ENCODE peak calls at places on chromosomes 6 and 20, in nine cellular contexts. B is esophagus muscularis mucosa, U is neuronal stem cell, Q is PC-9, S is heart left ventricle, I is NT2/D1, X is kidney, O is GM23248, L is psoas muscle. E is an unnamed sample.

GRCh38 chr20:14963262-14963663 is 625.9 kb upstream of the FLRT3 start:
- DNase-seq in B (no peak), U (no peak), Q (peak; percentile 90), S (no peak), I (no peak), X (no peak), O (peak; percentile 87), L (no peak), E (no peak)

GRCh38 chr6:139433647-139434419 is 59.4 kb upstream of the CITED2 start:
- DNase-seq in B (no peak), U (no peak), Q (peak; percentile 89), S (no peak), I (no peak), X (no peak), O (peak; percentile 53), L (no peak), E (no peak)

GRCh38 chr20:58420798-58421496 is 31.9 kb downstream of the VAPB start:
- DNase-seq in B (no peak), U (no peak), Q (no peak), S (no peak), I (no peak), X (no peak), O (peak; percentile 87), L (no peak), E (no peak)

GRCh38 chr6:144315226-144315980 is 30.3 kb downstream of the UTRN start:
- DNase-seq in B (no peak), U (no peak), Q (no peak), S (no peak), I (no peak), X (peak; percentile 78), O (no peak), L (no peak), E (no peak)

GRCh38 chr20:6632187-6632586 is 135.3 kb upstream of the BMP2 start:
- DNase-seq in B (peak; percentile 70), U (no peak), Q (no peak), S (no peak), I (no peak), X (peak; percentile 72), O (peak; percentile 24), L (peak; percentile 26), E (no peak)

GRCh38 chr20:17021481-17021880 is 205.4 kb upstream of the PCSK2 start:
- DNase-seq in B (no peak), U (no peak), Q (no peak), S (no peak), I (no peak), X (no peak), O (no peak), L (no peak), E (no peak)

GRCh38 chr20:1313236-1313964 is 15.5 kb downstream of the SDCBP2 start:
- DNase-seq in B (peak; percentile 94), U (peak; percentile 81), Q (no peak), S (peak; percentile 89), I (peak; percentile 67), X (peak; percentile 88), O (peak; percentile 76), L (peak; percentile 77), E (peak; percentile 87)

GRCh38 chr20:46694484-46694883 is 5.2 kb upstream of the TP53RK start:
- DNase-seq in B (no peak), U (no peak), Q (peak; percentile 34), S (no peak), I (no peak), X (no peak), O (peak; percentile 53), L (no peak), E (no peak)

GRCh38 chr6:45049188-45049843 is 278.8 kb upstream of the RUNX2 start:
- DNase-seq in B (no peak), U (no peak), Q (no peak), S (no peak), I (no peak), X (no peak), O (no peak), L (no peak), E (no peak)

GRCh38 chr20:41854765-41855164 is 236.6 kb upstream of the CHD6 start:
- DNase-seq in B (no peak), U (no peak), Q (peak; percentile 44), S (no peak), I (no peak), X (no peak), O (peak; percentile 58), L (no peak), E (no peak)

GRCh38 chr20:48298851-48299484 is 513.7 kb upstream of the SULF2 start:
- DNase-seq in B (no peak), U (no peak), Q (peak; percentile 87), S (no peak), I (no peak), X (no peak), O (peak; percentile 92), L (no peak), E (peak; percentile 86)

GRCh38 chr20:9200620-9201019 is 131.7 kb downstream of the PLCB4 start:
- DNase-seq in B (no peak), U (no peak), Q (peak; percentile 74), S (no peak), I (no peak), X (no peak), O (peak; percentile 64), L (no peak), E (no peak)

GRCh38 chr6:4320860-4321259 is 185.5 kb upstream of the ECI2 start:
- DNase-seq in B (no peak), U (no peak), Q (peak; percentile 88), S (no peak), I (no peak), X (no peak), O (peak; percentile 93), L (no peak), E (peak; percentile 22)

GRCh38 chr6:168533428-168533827 is 92.4 kb downstream of the SMOC2 start:
- DNase-seq in B (no peak), U (no peak), Q (no peak), S (no peak), I (no peak), X (no peak), O (no peak), L (no peak), E (no peak)

GRCh38 chr6:87922947-87923330 is 124.7 kb upstream of the SPACA1 start:
- DNase-seq in B (no peak), U (no peak), Q (no peak), S (no peak), I (no peak), X (no peak), O (no peak), L (no peak), E (no peak)

DNA sequence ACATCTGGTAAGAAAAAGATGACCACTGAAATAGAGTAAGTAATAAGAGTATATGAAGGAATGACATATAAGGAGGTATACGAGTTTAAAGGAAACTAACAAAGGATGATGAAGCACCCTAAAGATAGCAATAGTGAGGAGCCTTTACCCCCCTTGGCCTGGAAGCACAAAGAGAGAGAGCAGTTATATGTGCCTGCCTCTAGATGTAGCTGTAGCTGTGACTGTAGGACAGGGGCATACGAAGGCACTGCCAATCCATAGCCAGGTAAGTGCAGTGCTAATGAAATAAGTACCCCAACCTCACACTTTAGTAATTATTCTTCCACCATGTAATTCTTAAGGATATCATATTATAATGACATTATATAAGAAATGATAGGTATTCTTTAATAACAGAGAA is 90.1 kb upstream of the FKBP1C start:
- DNase-seq in B (no peak), U (no peak), Q (no peak), S (no peak), I (no peak), X (no peak), O (no peak), L (no peak), E (no peak)
- H3K4me1 ChIP-seq in B (no peaks in the 10 kb centered on the region), U (no peaks in the 10 kb centered on the region), Q (no peaks in the 10 kb centered on the region), S (no peaks in the 10 kb centered on the region), I (no peaks in the 10 kb centered on the region), X (no peaks in the 10 kb centered on the region), O (no peaks in the 10 kb centered on the region), L (no peaks in the 10 kb centered on the region), E (no peaks in the 10 kb centered on the region)

GRCh38 chr6:15441982-15442381 is 196.1 kb downstream of the JARID2 start:
- DNase-seq in B (no peak), U (no peak), Q (no peak), S (no peak), I (no peak), X (no peak), O (no peak), L (no peak), E (no peak)

GRCh38 chr6:15440040-15440439 is 194.2 kb downstream of the JARID2 start:
- DNase-seq in B (no peak), U (no peak), Q (no peak), S (no peak), I (no peak), X (no peak), O (no peak), L (no peak), E (no peak)

GRCh38 chr6:15437090-15437489 is 191.2 kb downstream of the JARID2 start:
- DNase-seq in B (no peak), U (no peak), Q (no peak), S (no peak), I (no peak), X (no peak), O (no peak), L (no peak), E (no peak)

GRCh38 chr6:15441215-15441868 is 195.5 kb downstream of the JARID2 start:
- DNase-seq in B (no peak), U (peak; percentile 31), Q (peak; percentile 69), S (no peak), I (peak; percentile 9), X (no peak), O (peak; percentile 87), L (no peak), E (peak; percentile 60)

GRCh38 chr6:15439410-15440022 is 193.6 kb downstream of the JARID2 start:
- DNase-seq in B (no peak), U (peak; percentile 18), Q (no peak), S (no peak), I (no peak), X (no peak), O (no peak), L (no peak), E (no peak)
- H3K4me3 ChIP-seq in B (no peak overlapping the region), U (no peak overlapping the region), Q (no peak overlapping the region), S (no peak overlapping the region), I (no peak overlapping the region), X (no peak overlapping the region), O (no peak overlapping the region), L (no peak overlapping the region), E (no peak overlapping the region)

GRCh38 chr6:147509900-147510299 is 1.4 kb downstream of the SAMD5 start:
- DNase-seq in B (no peak), U (no peak), Q (no peak), S (no peak), I (no peak), X (no peak), O (no peak), L (no peak), E (no peak)
- H3K36me3 ChIP-seq in B (no peaks in the 10 kb centered on the region), U (no peaks in the 10 kb centered on the region), Q (no peaks in the 10 kb centered on the region), S (no peaks in the 10 kb centered on the region), I (no peaks in the 10 kb centered on the region), X (no peaks in the 10 kb centered on the region), O (no peaks in the 10 kb centered on the region), L (no peaks in the 10 kb centered on the region), E (no peaks in the 10 kb centered on the region)

DNA sequence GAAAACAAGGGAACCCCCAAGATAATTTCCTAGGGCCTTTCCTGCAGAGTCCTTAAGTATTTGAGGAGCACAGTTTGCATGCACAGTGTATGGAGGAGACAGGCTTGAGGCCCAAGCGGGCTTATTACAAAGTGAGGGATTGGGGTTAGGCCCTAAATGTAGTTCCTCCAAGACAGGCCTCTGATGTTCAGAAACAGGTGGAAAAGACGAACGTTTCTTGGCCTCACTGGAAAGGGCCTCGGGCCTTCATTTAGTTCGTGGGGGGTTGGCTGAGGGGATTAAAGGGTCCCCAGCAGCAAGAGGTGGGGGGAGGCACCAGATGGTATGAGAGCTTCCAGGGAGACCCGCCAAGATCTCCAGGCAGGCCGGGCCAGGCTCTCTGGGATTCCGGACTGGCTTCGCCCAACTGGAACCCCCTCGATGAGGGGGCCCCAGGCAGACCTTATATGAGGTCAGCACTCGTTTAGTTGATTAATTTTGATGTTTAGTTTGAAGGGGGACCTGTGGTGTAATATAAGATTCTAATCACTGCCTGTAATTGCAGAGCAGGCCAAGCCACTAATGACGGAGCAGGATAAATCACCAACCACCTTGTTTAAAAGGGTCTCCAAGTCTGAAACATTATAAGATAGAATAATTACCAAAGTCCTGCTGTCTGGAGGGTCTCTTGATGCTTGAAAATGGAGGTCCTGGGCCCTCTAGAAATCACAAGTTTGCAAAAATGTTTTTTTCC is 2.0 kb downstream of the HMGA1 start:
- DNase-seq in B (peak; percentile 74), U (no peak), Q (no peak), S (no peak), I (no peak), X (peak; percentile 60), O (peak; percentile 28), L (no peak), E (peak; percentile 26)
- H3K4me1 ChIP-seq in B (peaks cover 29% of the 10 kb centered on the region), U (peaks cover 3% of the 10 kb centered on the region), Q (peaks cover 52% of the 10 kb centered on the region), S (peaks cover 35% of the 10 kb centered on the region), I (peaks cover 15% of the 10 kb centered on the region), X (no peaks in the 10 kb centered on the region), O (peaks cover 43% of the 10 kb centered on the region), L (peaks cover 9% of the 10 kb centered on the region), E (peaks cover 13% of the 10 kb centered on the region)